ENCODE peak calls at places on chromosomes 11 and 22, in nine cellular contexts. One of them, this sample, is unnamed.

GRCh38 chr22:29475550-29475949 is 4.5 kb upstream of the NEFH start:
- DNase-seq in bronchial epithelial cell: no peak
- DNase-seq in fibroblast of lung: no peak
- DNase-seq in lower leg skin: no peak
- DNase-seq in psoas muscle: no peak
- DNase-seq in cardiac fibroblast: no peak
- DNase-seq in dorsolateral prefrontal cortex: no peak
- DNase-seq in A549: no peak
- DNase-seq in astrocyte of the cerebellum: no peak
- DNase-seq in this sample: no peak

GRCh38 chr11:19577849-19578619 is 134.6 kb upstream of the NAV2 start:
- DNase-seq in bronchial epithelial cell: no peak
- DNase-seq in lower leg skin: no peak
- DNase-seq in cardiac fibroblast: peak
- DNase-seq in astrocyte of the cerebellum: peak
- DNase-seq in psoas muscle: peak
- DNase-seq in A549: no peak
- DNase-seq in dorsolateral prefrontal cortex: peak
- DNase-seq in fibroblast of lung: peak
- DNase-seq in this sample: peak

GRCh38 chr11:99505831-99506230 is 485.1 kb downstream of the CNTN5 start:
- DNase-seq in lower leg skin: no peak
- DNase-seq in fibroblast of lung: no peak
- DNase-seq in astrocyte of the cerebellum: no peak
- DNase-seq in bronchial epithelial cell: no peak
- DNase-seq in A549: no peak
- DNase-seq in cardiac fibroblast: no peak
- DNase-seq in psoas muscle: no peak
- DNase-seq in dorsolateral prefrontal cortex: no peak
- DNase-seq in this sample: no peak

GRCh38 chr22:48968201-48968959 is 859.3 kb downstream of the BRD1 start:
- DNase-seq in dorsolateral prefrontal cortex: no peak
- DNase-seq in astrocyte of the cerebellum: no peak
- DNase-seq in bronchial epithelial cell: peak
- DNase-seq in A549: peak
- DNase-seq in psoas muscle: no peak
- DNase-seq in cardiac fibroblast: no peak
- DNase-seq in lower leg skin: peak
- DNase-seq in fibroblast of lung: no peak
- DNase-seq in this sample: no peak

GRCh38 chr22:49372111-49372529 is 455.6 kb downstream of the BRD1 start:
- DNase-seq in A549: no peak
- DNase-seq in cardiac fibroblast: no peak
- DNase-seq in dorsolateral prefrontal cortex: peak
- DNase-seq in fibroblast of lung: no peak
- DNase-seq in lower leg skin: peak
- DNase-seq in psoas muscle: no peak
- DNase-seq in astrocyte of the cerebellum: no peak
- DNase-seq in bronchial epithelial cell: no peak
- DNase-seq in this sample: no peak

GRCh38 chr11:44628730-44629361 is 63.4 kb downstream of the CD82 start:
- DNase-seq in psoas muscle: no peak
- DNase-seq in astrocyte of the cerebellum: no peak
- DNase-seq in cardiac fibroblast: no peak
- DNase-seq in bronchial epithelial cell: no peak
- DNase-seq in A549: no peak
- DNase-seq in fibroblast of lung: no peak
- DNase-seq in lower leg skin: no peak
- DNase-seq in dorsolateral prefrontal cortex: peak
- DNase-seq in this sample: no peak

GRCh38 chr11:46134540-46134939 is 13.3 kb upstream of the PHF21A start:
- DNase-seq in psoas muscle: no peak
- DNase-seq in astrocyte of the cerebellum: no peak
- DNase-seq in A549: no peak
- DNase-seq in lower leg skin: no peak
- DNase-seq in bronchial epithelial cell: no peak
- DNase-seq in dorsolateral prefrontal cortex: no peak
- DNase-seq in cardiac fibroblast: no peak
- DNase-seq in fibroblast of lung: no peak
- DNase-seq in this sample: no peak

GRCh38 chr11:96337541-96338530 is 5.2 kb downstream of the MAML2 start:
- DNase-seq in cardiac fibroblast: peak
- DNase-seq in dorsolateral prefrontal cortex: no peak
- DNase-seq in fibroblast of lung: peak
- DNase-seq in A549: no peak
- DNase-seq in psoas muscle: no peak
- DNase-seq in bronchial epithelial cell: no peak
- DNase-seq in lower leg skin: no peak
- DNase-seq in astrocyte of the cerebellum: no peak
- DNase-seq in this sample: no peak

GRCh38 chr22:47266329-47266728 is 503.9 kb downstream of the TBC1D22A start:
- DNase-seq in cardiac fibroblast: no peak
- DNase-seq in lower leg skin: no peak
- DNase-seq in psoas muscle: no peak
- DNase-seq in bronchial epithelial cell: no peak
- DNase-seq in astrocyte of the cerebellum: no peak
- DNase-seq in fibroblast of lung: no peak
- DNase-seq in dorsolateral prefrontal cortex: no peak
- DNase-seq in A549: no peak
- DNase-seq in this sample: no peak

GRCh38 chr22:50720861-50721844 is 16.9 kb upstream of the ACR start:
- DNase-seq in bronchial epithelial cell: no peak
- DNase-seq in dorsolateral prefrontal cortex: no peak
- DNase-seq in A549: no peak
- DNase-seq in lower leg skin: no peak
- DNase-seq in psoas muscle: no peak
- DNase-seq in cardiac fibroblast: no peak
- DNase-seq in astrocyte of the cerebellum: no peak
- DNase-seq in fibroblast of lung: no peak
- DNase-seq in this sample: no peak
- H3K4me3 ChIP-seq in bronchial epithelial cell: no peak
- H3K4me3 ChIP-seq in dorsolateral prefrontal cortex: no peak
- H3K4me3 ChIP-seq in A549: no peak
- H3K4me3 ChIP-seq in lower leg skin: no peak
- H3K4me3 ChIP-seq in psoas muscle: peak
- H3K4me3 ChIP-seq in cardiac fibroblast: no peak
- H3K4me3 ChIP-seq in astrocyte of the cerebellum: no peak
- H3K4me3 ChIP-seq in fibroblast of lung: no peak
- H3K4me3 ChIP-seq in this sample: no peak

GRCh38 chr22:44158766-44159165 is 22.0 kb upstream of the PARVG start:
- DNase-seq in A549: no peak
- DNase-seq in psoas muscle: no peak
- DNase-seq in cardiac fibroblast: peak
- DNase-seq in fibroblast of lung: no peak
- DNase-seq in dorsolateral prefrontal cortex: no peak
- DNase-seq in astrocyte of the cerebellum: no peak
- DNase-seq in bronchial epithelial cell: no peak
- DNase-seq in lower leg skin: no peak
- DNase-seq in this sample: no peak

GRCh38 chr22:44159811-44160210 is 20.9 kb upstream of the PARVG start:
- DNase-seq in fibroblast of lung: no peak
- DNase-seq in A549: no peak
- DNase-seq in dorsolateral prefrontal cortex: no peak
- DNase-seq in psoas muscle: no peak
- DNase-seq in cardiac fibroblast: no peak
- DNase-seq in astrocyte of the cerebellum: no peak
- DNase-seq in lower leg skin: no peak
- DNase-seq in bronchial epithelial cell: no peak
- DNase-seq in this sample: no peak

GRCh38 chr22:44159230-44159629 is 21.5 kb upstream of the PARVG start:
- DNase-seq in bronchial epithelial cell: no peak
- DNase-seq in fibroblast of lung: no peak
- DNase-seq in psoas muscle: no peak
- DNase-seq in cardiac fibroblast: peak
- DNase-seq in astrocyte of the cerebellum: peak
- DNase-seq in dorsolateral prefrontal cortex: no peak
- DNase-seq in lower leg skin: no peak
- DNase-seq in A549: no peak
- DNase-seq in this sample: no peak

GRCh38 chr22:44160416-44160815 is 20.3 kb upstream of the PARVG start:
- DNase-seq in cardiac fibroblast: no peak
- DNase-seq in astrocyte of the cerebellum: no peak
- DNase-seq in fibroblast of lung: no peak
- DNase-seq in bronchial epithelial cell: no peak
- DNase-seq in lower leg skin: no peak
- DNase-seq in dorsolateral prefrontal cortex: no peak
- DNase-seq in A549: no peak
- DNase-seq in psoas muscle: no peak
- DNase-seq in this sample: no peak

DNA sequence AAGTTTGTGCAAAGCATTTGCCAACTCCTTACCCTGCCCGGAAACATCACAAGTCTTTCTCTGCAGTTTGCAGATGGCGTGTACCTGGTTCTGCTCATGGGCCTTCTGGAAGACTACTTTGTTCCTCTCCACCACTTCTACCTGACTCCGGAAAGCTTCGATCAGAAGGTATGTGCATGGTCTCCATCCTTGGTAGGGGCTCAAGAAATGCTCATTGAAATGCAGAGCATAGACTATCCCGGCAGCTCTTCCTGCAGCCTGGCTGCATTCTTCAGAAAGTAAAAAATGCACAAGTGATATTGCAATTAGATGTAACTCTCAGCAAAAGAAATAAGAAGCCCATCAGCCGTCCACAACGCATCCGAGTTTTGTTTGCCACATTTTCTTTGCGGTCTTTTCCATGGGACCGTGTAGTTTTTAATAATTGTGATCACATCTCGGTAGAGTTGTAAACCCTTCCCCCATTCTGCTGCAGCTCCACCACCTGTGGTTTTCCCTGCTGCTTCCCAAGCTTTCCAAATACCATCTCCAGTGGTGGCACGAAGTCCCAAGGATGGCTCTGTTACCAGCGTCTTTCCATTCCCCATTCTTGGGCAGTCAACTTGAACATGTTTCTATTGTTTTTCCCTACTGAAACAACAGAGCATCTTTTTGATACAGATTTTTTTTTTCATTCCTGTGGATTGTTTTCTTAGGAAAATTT is 22.7 kb upstream of the PARVG start:
- DNase-seq in lower leg skin: no peak
- DNase-seq in dorsolateral prefrontal cortex: no peak
- DNase-seq in fibroblast of lung: no peak
- DNase-seq in A549: no peak
- DNase-seq in psoas muscle: no peak
- DNase-seq in bronchial epithelial cell: no peak
- DNase-seq in astrocyte of the cerebellum: no peak
- DNase-seq in cardiac fibroblast: no peak
- DNase-seq in this sample: no peak
- H3K4me3 ChIP-seq in lower leg skin: no peak
- H3K4me3 ChIP-seq in dorsolateral prefrontal cortex: no peak
- H3K4me3 ChIP-seq in fibroblast of lung: no peak
- H3K4me3 ChIP-seq in A549: no peak
- H3K4me3 ChIP-seq in psoas muscle: no peak
- H3K4me3 ChIP-seq in bronchial epithelial cell: no peak
- H3K4me3 ChIP-seq in astrocyte of the cerebellum: no peak
- H3K4me3 ChIP-seq in cardiac fibroblast: no peak
- H3K4me3 ChIP-seq in this sample: no peak

GRCh38 chr11:69427906-69428880 is 53.3 kb upstream of the LINC01488 start:
- DNase-seq in bronchial epithelial cell: no peak
- DNase-seq in A549: no peak
- DNase-seq in psoas muscle: no peak
- DNase-seq in lower leg skin: no peak
- DNase-seq in dorsolateral prefrontal cortex: no peak
- DNase-seq in astrocyte of the cerebellum: no peak
- DNase-seq in cardiac fibroblast: no peak
- DNase-seq in fibroblast of lung: no peak
- DNase-seq in this sample: no peak

GRCh38 chr11:69429716-69430491 is 51.6 kb upstream of the LINC01488 start:
- DNase-seq in bronchial epithelial cell: no peak
- DNase-seq in lower leg skin: no peak
- DNase-seq in psoas muscle: no peak
- DNase-seq in astrocyte of the cerebellum: no peak
- DNase-seq in cardiac fibroblast: no peak
- DNase-seq in dorsolateral prefrontal cortex: no peak
- DNase-seq in fibroblast of lung: no peak
- DNase-seq in A549: no peak
- DNase-seq in this sample: no peak

GRCh38 chr11:69425895-69426544 is 55.4 kb upstream of the LINC01488 start:
- DNase-seq in psoas muscle: no peak
- DNase-seq in dorsolateral prefrontal cortex: no peak
- DNase-seq in astrocyte of the cerebellum: no peak
- DNase-seq in lower leg skin: no peak
- DNase-seq in fibroblast of lung: no peak
- DNase-seq in cardiac fibroblast: no peak
- DNase-seq in A549: no peak
- DNase-seq in bronchial epithelial cell: no peak
- DNase-seq in this sample: no peak

GRCh38 chr11:69425444-69425843 is 56.0 kb upstream of the LINC01488 start:
- DNase-seq in bronchial epithelial cell: no peak
- DNase-seq in fibroblast of lung: no peak
- DNase-seq in dorsolateral prefrontal cortex: no peak
- DNase-seq in lower leg skin: no peak
- DNase-seq in A549: no peak
- DNase-seq in psoas muscle: no peak
- DNase-seq in astrocyte of the cerebellum: no peak
- DNase-seq in cardiac fibroblast: no peak
- DNase-seq in this sample: no peak

GRCh38 chr11:69427337-69427736 is 54.1 kb upstream of the LINC01488 start:
- DNase-seq in dorsolateral prefrontal cortex: no peak
- DNase-seq in fibroblast of lung: no peak
- DNase-seq in bronchial epithelial cell: no peak
- DNase-seq in cardiac fibroblast: no peak
- DNase-seq in astrocyte of the cerebellum: no peak
- DNase-seq in lower leg skin: no peak
- DNase-seq in psoas muscle: no peak
- DNase-seq in A549: no peak
- DNase-seq in this sample: no peak
- H3K4me3 ChIP-seq in dorsolateral prefrontal cortex: no peak
- H3K4me3 ChIP-seq in fibroblast of lung: no peak
- H3K4me3 ChIP-seq in bronchial epithelial cell: no peak
- H3K4me3 ChIP-seq in cardiac fibroblast: no peak
- H3K4me3 ChIP-seq in astrocyte of the cerebellum: no peak
- H3K4me3 ChIP-seq in lower leg skin: no peak
- H3K4me3 ChIP-seq in psoas muscle: no peak
- H3K4me3 ChIP-seq in A549: no peak
- H3K4me3 ChIP-seq in this sample: no peak

DNA sequence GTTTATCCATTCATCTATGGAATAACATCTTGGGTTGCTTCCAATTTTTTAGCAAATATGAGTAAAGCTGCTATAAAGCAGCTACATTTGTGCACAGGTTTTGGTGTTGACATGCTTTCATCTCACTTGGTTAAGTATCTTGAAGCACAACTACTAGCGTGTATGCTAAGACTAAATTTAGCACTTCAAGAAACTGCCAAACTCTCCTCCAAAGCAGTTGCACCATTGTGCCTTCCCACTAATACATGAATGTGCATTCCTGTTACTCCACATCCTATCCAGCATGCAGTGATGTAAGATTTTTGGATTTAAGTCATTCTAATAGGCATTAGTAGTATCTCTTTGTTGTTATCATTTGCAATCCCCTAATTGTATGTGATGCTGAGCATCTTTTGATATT is 230.7 kb downstream of the KCNA4 start:
- DNase-seq in bronchial epithelial cell: no peak
- DNase-seq in fibroblast of lung: no peak
- DNase-seq in cardiac fibroblast: peak
- DNase-seq in lower leg skin: no peak
- DNase-seq in psoas muscle: no peak
- DNase-seq in astrocyte of the cerebellum: no peak
- DNase-seq in A549: no peak
- DNase-seq in dorsolateral prefrontal cortex: no peak
- DNase-seq in this sample: no peak
- H3K4me3 ChIP-seq in bronchial epithelial cell: no peak
- H3K4me3 ChIP-seq in fibroblast of lung: no peak
- H3K4me3 ChIP-seq in cardiac fibroblast: no peak
- H3K4me3 ChIP-seq in lower leg skin: no peak
- H3K4me3 ChIP-seq in psoas muscle: no peak
- H3K4me3 ChIP-seq in astrocyte of the cerebellum: no peak
- H3K4me3 ChIP-seq in A549: no peak
- H3K4me3 ChIP-seq in dorsolateral prefrontal cortex: no peak
- H3K4me3 ChIP-seq in this sample: no peak

This sample was measured in skeletal muscle cell.